ENCODE peak calls at places on chromosomes 13 and 19, in five cellular contexts. One of them, this sample, is unnamed.

GRCh38 chr19:27720155-27720554 is 1492.8 kb downstream of the UQCRFS1 start:
- DNase-seq in germinal center: no peak
- DNase-seq in NCI-H1092: no peak
- DNase-seq in globus pallidus: no peak
- DNase-seq in T follicular helper cell: no peak
- DNase-seq in this sample: no peak

GRCh38 chr19:13598098-13598497 is 91.8 kb upstream of the CACNA1A start:
- DNase-seq in germinal center: no peak
- DNase-seq in NCI-H1092: no peak
- DNase-seq in globus pallidus: no peak
- DNase-seq in T follicular helper cell: no peak
- DNase-seq in this sample: no peak

GRCh38 chr13:77513719-77514335 is 21.7 kb upstream of the SCEL start:
- DNase-seq in germinal center: no peak
- DNase-seq in NCI-H1092: no peak
- DNase-seq in globus pallidus: no peak
- DNase-seq in T follicular helper cell: no peak
- DNase-seq in this sample: no peak

GRCh38 chr19:39830847-39831246 is 3.1 kb downstream of the DYRK1B start:
- DNase-seq in germinal center: no peak
- DNase-seq in NCI-H1092: no peak
- DNase-seq in globus pallidus: no peak
- DNase-seq in T follicular helper cell: no peak
- DNase-seq in this sample: no peak

GRCh38 chr13:75485286-75486062 is 3.5 kb upstream of the TBC1D4 start:
- DNase-seq in germinal center: no peak
- DNase-seq in NCI-H1092: no peak
- DNase-seq in globus pallidus: no peak
- DNase-seq in T follicular helper cell: no peak
- DNase-seq in this sample: no peak

GRCh38 chr13:80428344-80429096 is 87.6 kb upstream of the SPRY2 start:
- DNase-seq in germinal center: no peak
- DNase-seq in NCI-H1092: no peak
- DNase-seq in globus pallidus: no peak
- DNase-seq in T follicular helper cell: no peak
- DNase-seq in this sample: no peak

GRCh38 chr19:35066691-35067563 is 25.4 kb downstream of the HPN start:
- DNase-seq in germinal center: peak
- DNase-seq in NCI-H1092: peak
- DNase-seq in globus pallidus: peak
- DNase-seq in T follicular helper cell: peak
- DNase-seq in this sample: peak

GRCh38 chr13:112851107-112852046 is 117.6 kb upstream of the MCF2L start:
- DNase-seq in germinal center: no peak
- DNase-seq in NCI-H1092: no peak
- DNase-seq in globus pallidus: no peak
- DNase-seq in T follicular helper cell: no peak
- DNase-seq in this sample: no peak

GRCh38 chr13:111119966-111120365 is 4.9 kb downstream of the ARHGEF7 start:
- DNase-seq in germinal center: no peak
- DNase-seq in NCI-H1092: no peak
- DNase-seq in globus pallidus: no peak
- DNase-seq in T follicular helper cell: no peak
- DNase-seq in this sample: no peak

GRCh38 chr13:66312312-66313087 is 917.6 kb downstream of the PCDH9 start:
- DNase-seq in germinal center: no peak
- DNase-seq in NCI-H1092: peak
- DNase-seq in globus pallidus: no peak
- DNase-seq in T follicular helper cell: no peak
- DNase-seq in this sample: no peak

GRCh38 chr13:67299731-67300130 is 69.6 kb upstream of the PCDH9 start:
- DNase-seq in germinal center: no peak
- DNase-seq in NCI-H1092: no peak
- DNase-seq in globus pallidus: no peak
- DNase-seq in T follicular helper cell: no peak
- DNase-seq in this sample: no peak

GRCh38 chr19:17834350-17835181 is 13.2 kb downstream of the JAK3 start:
- DNase-seq in germinal center: no peak
- DNase-seq in NCI-H1092: no peak
- DNase-seq in globus pallidus: no peak
- DNase-seq in T follicular helper cell: no peak
- DNase-seq in this sample: no peak

GRCh38 chr13:96294930-96295657 is 205.2 kb downstream of the HS6ST3 start:
- DNase-seq in germinal center: no peak
- DNase-seq in NCI-H1092: no peak
- DNase-seq in globus pallidus: no peak
- DNase-seq in T follicular helper cell: no peak
- DNase-seq in this sample: no peak

GRCh38 chr13:43986395-43986794 is 106.7 kb downstream of the LACC1 start:
- DNase-seq in germinal center: no peak
- DNase-seq in NCI-H1092: peak
- DNase-seq in globus pallidus: no peak
- DNase-seq in T follicular helper cell: no peak
- DNase-seq in this sample: no peak

GRCh38 chr19:52897149-52897935 is at the start of gene ZNF320:
- DNase-seq in germinal center: peak
- DNase-seq in NCI-H1092: peak
- DNase-seq in globus pallidus: peak
- DNase-seq in T follicular helper cell: peak
- DNase-seq in this sample: peak

GRCh38 chr13:25440081-25440480 is 68.3 kb downstream of the ATP8A2 start:
- DNase-seq in germinal center: no peak
- DNase-seq in NCI-H1092: no peak
- DNase-seq in globus pallidus: no peak
- DNase-seq in T follicular helper cell: no peak
- DNase-seq in this sample: no peak

GRCh38 chr19:2424686-2425621 is 2.4 kb downstream of the TIMM13 start:
- DNase-seq in germinal center: no peak
- DNase-seq in NCI-H1092: no peak
- DNase-seq in globus pallidus: no peak
- DNase-seq in T follicular helper cell: no peak
- DNase-seq in this sample: no peak

GRCh38 chr13:60572003-60572792 is 175.2 kb downstream of the TDRD3 start:
- DNase-seq in germinal center: no peak
- DNase-seq in NCI-H1092: no peak
- DNase-seq in globus pallidus: no peak
- DNase-seq in T follicular helper cell: no peak
- DNase-seq in this sample: no peak

GRCh38 chr13:26015276-26015934 is 36.4 kb downstream of the SHISA2 start:
- DNase-seq in germinal center: no peak
- DNase-seq in NCI-H1092: no peak
- DNase-seq in globus pallidus: no peak
- DNase-seq in T follicular helper cell: no peak
- DNase-seq in this sample: no peak

This sample was measured in GM06990.